ENCODE peak calls at places on chromosomes 11 and 22, in four cellular contexts. One of them, this sample, is unnamed.

GRCh38 chr11:9761441-9761945 is 97.6 kb downstream of the SWAP70 start:
- DNase-seq in A549: no peak
- DNase-seq in HT-29: no peak
- DNase-seq in activated CD4-positive, alpha-beta T cell treated with anti-CD3 and anti-CD28 coated beads for 36 hours: no peak
- DNase-seq in this sample: no peak

GRCh38 chr11:10688401-10688800 is 5.2 kb downstream of the IRAG1 start:
- DNase-seq in activated CD4-positive, alpha-beta T cell treated with anti-CD3 and anti-CD28 coated beads for 36 hours: peak; percentile 11
- DNase-seq in A549: peak; percentile 18
- DNase-seq in HT-29: no peak
- DNase-seq in this sample: no peak

GRCh38 chr11:64281957-64282770 is 2.3 kb downstream of the BAD start:
- DNase-seq in HT-29: no peak
- DNase-seq in activated CD4-positive, alpha-beta T cell treated with anti-CD3 and anti-CD28 coated beads for 36 hours: no peak
- DNase-seq in A549: no peak
- DNase-seq in this sample: no peak

GRCh38 chr22:20239951-20240773 is 28.0 kb downstream of the RTN4R start:
- DNase-seq in A549: no peak
- DNase-seq in activated CD4-positive, alpha-beta T cell treated with anti-CD3 and anti-CD28 coated beads for 36 hours: no peak
- DNase-seq in HT-29: no peak
- DNase-seq in this sample: no peak

GRCh38 chr11:44634401-44635281 is 69.2 kb downstream of the CD82 start:
- DNase-seq in HT-29: peak; percentile 17
- DNase-seq in A549: peak; percentile 38
- DNase-seq in activated CD4-positive, alpha-beta T cell treated with anti-CD3 and anti-CD28 coated beads for 36 hours: peak; percentile 47
- DNase-seq in this sample: no peak

GRCh38 chr11:119121008-119121810 is at the start of gene HINFP:
- DNase-seq in activated CD4-positive, alpha-beta T cell treated with anti-CD3 and anti-CD28 coated beads for 36 hours: peak; percentile 100
- DNase-seq in HT-29: peak; percentile 100
- DNase-seq in A549: peak; percentile 91
- DNase-seq in this sample: peak; percentile 94

GRCh38 chr22:19831016-19831415 is 23.7 kb downstream of the GNB1L start:
- DNase-seq in HT-29: no peak
- DNase-seq in activated CD4-positive, alpha-beta T cell treated with anti-CD3 and anti-CD28 coated beads for 36 hours: no peak
- DNase-seq in A549: no peak
- DNase-seq in this sample: no peak

GRCh38 chr22:37636186-37636948 is 3.1 kb upstream of the SH3BP1 start:
- DNase-seq in activated CD4-positive, alpha-beta T cell treated with anti-CD3 and anti-CD28 coated beads for 36 hours: peak; percentile 39
- DNase-seq in HT-29: peak; percentile 26
- DNase-seq in A549: no peak
- DNase-seq in this sample: no peak

GRCh38 chr11:3609416-3610265 is 32.2 kb downstream of the ART5 start:
- DNase-seq in HT-29: peak; percentile 81
- DNase-seq in A549: peak; percentile 47
- DNase-seq in activated CD4-positive, alpha-beta T cell treated with anti-CD3 and anti-CD28 coated beads for 36 hours: peak; percentile 31
- DNase-seq in this sample: peak; percentile 72

GRCh38 chr11:8047382-8047781 is 33.6 kb upstream of the TUB start:
- DNase-seq in HT-29: no peak
- DNase-seq in A549: no peak
- DNase-seq in activated CD4-positive, alpha-beta T cell treated with anti-CD3 and anti-CD28 coated beads for 36 hours: no peak
- DNase-seq in this sample: no peak

GRCh38 chr22:18056161-18056666 is 21.6 kb upstream of the PEX26 start:
- DNase-seq in HT-29: no peak
- DNase-seq in A549: no peak
- DNase-seq in activated CD4-positive, alpha-beta T cell treated with anti-CD3 and anti-CD28 coated beads for 36 hours: no peak
- DNase-seq in this sample: no peak

GRCh38 chr22:36332623-36333331 is 55.0 kb downstream of the MYH9 start:
- DNase-seq in activated CD4-positive, alpha-beta T cell treated with anti-CD3 and anti-CD28 coated beads for 36 hours: peak; percentile 83
- DNase-seq in A549: no peak
- DNase-seq in HT-29: peak; percentile 76
- DNase-seq in this sample: no peak

GRCh38 chr11:1653541-1654387 is 24.2 kb downstream of the KRTAP5-5 start:
- DNase-seq in A549: no peak
- DNase-seq in HT-29: peak; percentile 16
- DNase-seq in activated CD4-positive, alpha-beta T cell treated with anti-CD3 and anti-CD28 coated beads for 36 hours: no peak
- DNase-seq in this sample: no peak

GRCh38 chr11:116871248-116871647 is 33.8 kb upstream of the APOA1 start:
- DNase-seq in HT-29: no peak
- DNase-seq in activated CD4-positive, alpha-beta T cell treated with anti-CD3 and anti-CD28 coated beads for 36 hours: no peak
- DNase-seq in A549: no peak
- DNase-seq in this sample: no peak

GRCh38 chr11:119091083-119091650 is 6.5 kb downstream of the HMBS start:
- DNase-seq in A549: no peak
- DNase-seq in HT-29: no peak
- DNase-seq in activated CD4-positive, alpha-beta T cell treated with anti-CD3 and anti-CD28 coated beads for 36 hours: no peak
- DNase-seq in this sample: no peak

GRCh38 chr11:68373810-68374501 is 61.6 kb downstream of the LRP5 start:
- DNase-seq in HT-29: peak; percentile 61
- DNase-seq in A549: no peak
- DNase-seq in activated CD4-positive, alpha-beta T cell treated with anti-CD3 and anti-CD28 coated beads for 36 hours: no peak
- DNase-seq in this sample: no peak

GRCh38 chr11:44886765-44887164 is 63.9 kb downstream of the TP53I11 start:
- DNase-seq in activated CD4-positive, alpha-beta T cell treated with anti-CD3 and anti-CD28 coated beads for 36 hours: no peak
- DNase-seq in HT-29: no peak
- DNase-seq in A549: no peak
- DNase-seq in this sample: no peak